ENCODE peak calls at places on chromosomes 7 and 10, in nine cellular contexts. X, V, Q, J, P, G, E, B and R are unnamed samples. For H3K36me3, the result is how much of the 10 kb centered on the place peaks cover.

GRCh38 chr7:27149817-27150567 is 2.4 kb downstream of the HOXA3 start:
- DNase-seq in Q (no peak), B (no peak), G (no peak), P (peak), V (no peak), J (peak), E (no peak), X (peak), R (no peak)

GRCh38 chr10:71837085-71837827 is 13.8 kb downstream of the PSAP start:
- DNase-seq in X (no peak), E (no peak), B (no peak), Q (no peak), V (no peak), G (peak), J (no peak), P (no peak), R (no peak)

GRCh38 chr10:13613519-13613918 is 26.8 kb downstream of the PRPF18 start:
- DNase-seq in G (no peak), B (no peak), E (no peak), X (no peak), J (no peak), P (no peak), V (no peak), Q (peak), R (no peak)

GRCh38 chr10:76553700-76554470 is 1083.7 kb downstream of the KCNMA1 start:
- DNase-seq in Q (no peak), X (no peak), P (no peak), V (no peak), G (peak), B (no peak), J (no peak), E (no peak), R (no peak)

GRCh38 chr7:45101748-45102147 is 9.7 kb downstream of the TBRG4 start:
- DNase-seq in B (no peak), V (no peak), J (no peak), P (no peak), X (no peak), Q (no peak), G (no peak), E (no peak), R (no peak)

GRCh38 chr10:105974803-105975456 is 1189.6 kb downstream of the SORCS1 start:
- DNase-seq in X (no peak), J (no peak), P (no peak), G (no peak), V (peak), Q (peak), E (peak), B (no peak), R (no peak)

GRCh38 chr7:131027287-131027773 is 293.3 kb upstream of the KLF14 start:
- DNase-seq in Q (peak), P (no peak), J (peak), X (no peak), V (no peak), E (peak), G (peak), B (peak), R (peak)

GRCh38 chr7:82507976-82508677 is 64.5 kb upstream of the CACNA2D1 start:
- DNase-seq in G (no peak), X (peak), Q (no peak), P (peak), J (no peak), B (no peak), V (no peak), E (no peak), R (no peak)

GRCh38 chr7:127667017-127667670 is 15.2 kb downstream of the SND1 start:
- DNase-seq in J (no peak), Q (peak), E (no peak), G (no peak), B (no peak), V (no peak), X (no peak), P (no peak), R (peak)

GRCh38 chr7:17185690-17186070 is 112.8 kb upstream of the AHR start:
- DNase-seq in G (no peak), J (no peak), V (no peak), B (no peak), E (peak), P (no peak), X (no peak), Q (peak), R (peak)

GRCh38 chr7:122337011-122337410 is 32.5 kb upstream of the FEZF1 start:
- DNase-seq in X (no peak), G (no peak), Q (no peak), V (no peak), B (no peak), E (no peak), P (no peak), J (no peak), R (no peak)

GRCh38 chr7:94787285-94787684 is 120.1 kb upstream of the PPP1R9A start:
- DNase-seq in E (no peak), G (no peak), V (no peak), B (no peak), X (no peak), J (no peak), Q (no peak), P (no peak), R (no peak)

GRCh38 chr7:16524332-16524731 is 2.3 kb upstream of the LRRC72 start:
- DNase-seq in E (no peak), G (no peak), V (no peak), P (no peak), B (no peak), Q (no peak), X (no peak), J (no peak), R (no peak)

GRCh38 chr10:5951721-5952407 is 25.5 kb downstream of the IL15RA start:
- DNase-seq in J (peak), G (no peak), B (no peak), V (no peak), P (no peak), X (no peak), E (no peak), Q (no peak), R (no peak)

GRCh38 chr10:48453451-48454301 is 147.2 kb downstream of the MAPK8 start:
- DNase-seq in E (no peak), Q (no peak), V (no peak), P (no peak), G (no peak), J (no peak), X (no peak), B (no peak), R (no peak)

GRCh38 chr7:27210441-27211083 is 10.7 kb upstream of the HOXA13 start:
- DNase-seq in G (no peak), V (no peak), Q (peak), B (peak), P (peak), J (peak), E (peak), X (peak), R (no peak)

GRCh38 chr10:93413252-93413689 is 68.9 kb downstream of the MYOF start:
- DNase-seq in P (no peak), E (no peak), X (no peak), V (no peak), G (no peak), Q (no peak), J (no peak), B (peak), R (no peak)

GRCh38 chr7:1124164-1124563 is 35.8 kb downstream of the ZFAND2A start:
- DNase-seq in E (peak), B (no peak), Q (no peak), G (no peak), P (no peak), X (no peak), V (no peak), J (no peak), R (no peak)

GRCh38 chr10:97531401-97531985 is 32.8 kb downstream of the UBTD1 start:
- DNase-seq in J (no peak), G (no peak), E (peak), V (no peak), Q (peak), B (no peak), P (no peak), X (no peak), R (no peak)

GRCh38 chr10:1577371-1577770 is 160.0 kb downstream of the ADARB2 start:
- DNase-seq in G (no peak), V (no peak), X (no peak), B (no peak), Q (no peak), E (no peak), P (no peak), J (no peak), R (no peak)

GRCh38 chr7:43314379-43315158 is 202.1 kb downstream of the HECW1 start:
- DNase-seq in E (no peak), B (no peak), P (no peak), X (no peak), Q (no peak), J (no peak), G (no peak), V (no peak), R (no peak)

GRCh38 chr10:2410049-2410448 is 657.3 kb upstream of the PFKP start:
- DNase-seq in G (no peak), E (no peak), X (no peak), P (no peak), B (no peak), Q (no peak), J (no peak), V (no peak), R (no peak)

GRCh38 chr7:48887500-48887899 is 36.8 kb upstream of the CDC14C start:
- DNase-seq in J (no peak), G (no peak), X (no peak), P (no peak), E (peak), V (no peak), Q (no peak), B (no peak), R (no peak)

GRCh38 chr7:44595934-44596635 is 10.3 kb upstream of the OGDH start:
- DNase-seq in V (no peak), J (no peak), P (no peak), Q (peak), X (no peak), G (no peak), E (no peak), B (no peak), R (no peak)

GRCh38 chr7:2220954-2221353 is 11.8 kb downstream of the MAD1L1 start:
- DNase-seq in P (no peak), Q (no peak), E (no peak), B (no peak), V (no peak), G (no peak), J (no peak), X (no peak), R (no peak)
- H3K36me3 ChIP-seq in P (under half), Q (half or more), E (under half), B (under half), V (half or more), G (half or more), J (under half), X (under half), R (under half)

DNA sequence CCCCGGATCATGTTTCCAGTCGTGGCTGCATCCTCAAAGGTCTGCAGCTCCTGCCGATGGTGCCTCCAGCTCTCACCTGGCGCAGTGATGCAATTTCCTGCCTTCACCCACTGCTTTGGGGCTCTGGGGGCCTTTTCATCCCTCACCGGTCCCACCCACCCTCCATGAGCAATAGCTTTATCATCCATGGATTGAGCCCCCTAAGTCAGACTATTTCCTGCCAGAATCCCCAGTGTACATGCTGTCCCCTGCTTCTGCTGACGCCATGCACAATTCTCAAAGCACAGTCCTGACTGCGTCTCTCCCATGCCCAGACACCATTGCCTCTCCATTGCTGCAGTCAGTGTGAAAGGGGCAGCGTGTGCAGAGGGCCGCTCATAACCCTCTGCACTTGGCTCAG is 49.7 kb downstream of the FAM241B start:
- DNase-seq in J (no peak), V (no peak), E (no peak), X (no peak), P (no peak), Q (no peak), G (no peak), B (no peak), R (no peak)
- H3K4me3 ChIP-seq in J (no peak), V (no peak), E (no peak), X (no peak), P (no peak), Q (no peak), G (no peak), B (no peak), R (no peak)

GRCh38 chr7:40058636-40059035 is 75.8 kb downstream of the MPLKIP start:
- DNase-seq in B (no peak), V (no peak), X (no peak), J (no peak), Q (peak), G (no peak), E (no peak), P (no peak), R (no peak)
- H3K36me3 ChIP-seq in B (under half), V (under half), X (under half), J (under half), Q (under half), G (under half), E (under half), P (under half), R (under half)

GRCh38 chr10:127194598-127194997 is 1.8 kb downstream of the INSYN2A start:
- DNase-seq in Q (no peak), E (no peak), J (no peak), B (no peak), X (no peak), G (no peak), V (no peak), P (no peak), R (no peak)
- H3K4me3 ChIP-seq in Q (no peak), E (no peak), J (no peak), B (no peak), X (no peak), G (no peak), V (no peak), P (no peak), R (no peak)

GRCh38 chr7:98225913-98226614 is 14.8 kb downstream of the BHLHA15 start:
- DNase-seq in J (no peak), Q (no peak), X (no peak), B (no peak), V (no peak), P (no peak), E (no peak), G (no peak), R (no peak)

GRCh38 chr7:98229991-98230745 is 18.9 kb downstream of the BHLHA15 start:
- DNase-seq in V (no peak), X (no peak), E (no peak), Q (no peak), G (no peak), J (no peak), B (no peak), P (no peak), R (no peak)

GRCh38 chr7:98229441-98229840 is 18.2 kb downstream of the BHLHA15 start:
- DNase-seq in X (no peak), E (no peak), G (no peak), B (no peak), V (no peak), P (no peak), Q (no peak), J (no peak), R (no peak)

GRCh38 chr7:98228801-98229200 is 17.6 kb downstream of the BHLHA15 start:
- DNase-seq in P (no peak), E (no peak), Q (no peak), B (no peak), J (no peak), X (no peak), G (no peak), V (no peak), R (no peak)

DNA sequence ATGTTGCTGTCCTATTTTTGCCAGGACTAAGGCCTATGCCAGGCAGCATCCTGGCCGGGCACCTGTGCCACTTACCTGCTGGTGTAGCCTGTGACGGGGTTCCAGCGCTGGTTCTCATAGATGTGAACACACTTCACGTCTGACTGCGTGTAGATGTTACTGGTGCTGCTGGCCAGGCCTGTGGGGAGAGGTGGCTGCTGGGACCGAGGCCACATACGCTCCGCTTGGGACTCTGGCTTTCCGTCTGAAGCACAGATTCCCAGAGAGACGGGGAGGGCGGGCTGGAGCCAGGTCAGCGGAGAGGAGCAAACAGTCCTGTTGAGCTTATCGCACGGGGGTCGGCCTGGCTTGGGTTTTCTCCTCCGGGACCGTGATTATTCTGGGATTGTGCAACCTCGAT is 16.7 kb downstream of the BHLHA15 start:
- DNase-seq in B (no peak), P (no peak), E (no peak), X (no peak), Q (no peak), G (no peak), J (no peak), V (no peak), R (no peak)
- H3K36me3 ChIP-seq in B (under half), P (under half), E (under half), X (under half), Q (under half), G (half or more), J (under half), V (under half), R (under half)

DNA sequence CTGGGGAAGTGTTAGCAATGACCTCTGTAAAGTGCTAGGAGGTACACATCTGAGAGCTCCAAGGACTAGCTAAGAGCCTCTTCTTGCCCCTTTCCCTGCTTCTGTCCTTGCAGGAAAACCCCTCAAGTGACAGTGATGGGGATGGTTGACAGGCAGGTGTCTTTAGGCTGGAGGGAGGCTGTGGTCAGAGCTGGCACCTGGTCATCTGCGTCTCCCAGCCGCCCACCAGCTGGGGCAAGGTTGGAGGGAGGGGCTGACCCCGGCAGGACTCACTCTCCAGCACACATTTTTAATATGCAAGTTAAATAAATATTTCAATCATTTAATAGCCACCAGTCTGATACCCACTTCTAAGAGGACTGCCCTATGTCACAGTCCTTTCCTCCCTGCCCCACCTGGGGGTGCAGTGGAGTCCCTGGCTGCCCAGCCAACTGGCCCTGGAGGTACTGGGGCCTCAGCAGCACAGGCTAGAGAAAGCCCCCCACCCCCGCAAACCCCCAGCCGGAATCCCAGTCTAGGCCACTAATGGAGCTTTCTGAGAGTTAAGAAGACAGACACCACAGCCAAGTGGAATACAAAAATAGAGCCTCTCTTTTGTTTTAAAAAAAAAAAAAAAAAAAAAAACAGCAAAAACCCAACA is 6.3 kb downstream of the FGF8 start:
- DNase-seq in J (no peak), V (no peak), P (no peak), Q (no peak), B (no peak), E (no peak), G (no peak), X (no peak), R (no peak)
- H3K4me3 ChIP-seq in J (no peak), V (no peak), P (no peak), Q (no peak), B (no peak), E (no peak), G (no peak), X (no peak), R (no peak)

GRCh38 chr10:46233101-46233500 is 53.7 kb upstream of the ANTXRL start:
- DNase-seq in Q (no peak), J (peak), V (no peak), G (no peak), B (no peak), X (no peak), E (no peak), P (peak), R (no peak)

GRCh38 chr10:46232666-46233065 is 54.1 kb upstream of the ANTXRL start:
- DNase-seq in E (no peak), V (no peak), J (peak), X (no peak), Q (no peak), P (peak), G (no peak), B (no peak), R (no peak)

GRCh38 chr10:46234026-46234425 is 52.8 kb upstream of the ANTXRL start:
- DNase-seq in V (no peak), P (peak), E (no peak), X (no peak), Q (no peak), G (no peak), J (peak), B (no peak), R (no peak)

GRCh38 chr10:46235705-46236536 is 50.9 kb upstream of the ANTXRL start:
- DNase-seq in P (peak), G (no peak), J (peak), B (no peak), E (no peak), V (no peak), X (no peak), Q (no peak), R (no peak)

DNA sequence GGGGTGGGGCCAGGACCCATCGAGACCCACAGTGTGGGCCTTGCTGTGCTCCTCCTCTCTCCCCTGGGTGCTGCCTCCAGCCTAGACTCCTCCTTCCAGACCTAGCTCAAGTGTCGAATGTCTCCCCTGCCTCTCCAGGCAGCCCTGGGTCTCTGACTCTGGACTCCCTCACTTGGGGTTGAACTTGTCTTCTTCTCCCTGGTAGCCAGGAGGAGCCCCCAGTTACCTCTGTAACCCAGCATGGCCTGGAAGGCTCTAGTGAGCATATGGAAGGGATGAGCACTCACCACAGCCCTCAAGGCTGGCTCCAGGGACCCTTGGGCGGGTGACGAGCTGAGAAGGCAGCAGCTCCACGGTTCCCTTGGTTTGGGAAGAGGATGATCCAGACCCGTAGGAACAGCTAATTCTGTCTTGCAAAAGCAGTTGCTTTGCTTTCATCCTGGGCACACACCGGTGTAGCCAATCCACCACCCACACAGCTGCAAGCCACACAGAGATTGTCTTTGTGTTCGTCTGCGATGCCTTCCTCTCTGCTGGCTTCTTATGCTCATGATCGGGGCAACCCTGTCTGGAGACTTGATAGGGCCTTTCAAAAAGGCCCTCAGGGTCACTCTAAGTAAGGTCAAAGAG is 52.3 kb upstream of the ANTXRL start:
- DNase-seq in P (no peak), B (no peak), E (no peak), G (no peak), X (no peak), J (peak), V (no peak), Q (no peak), R (no peak)
- H3K36me3 ChIP-seq in P (under half), B (under half), E (under half), G (under half), X (under half), J (under half), V (under half), Q (under half), R (under half)